ENCODE peak calls at places on chromosomes 5 and 9, in eight cellular contexts. Z, C, Y, F, A, T, X and Q are unnamed samples.

GRCh38 chr5:142145106-142145900 is 36.7 kb downstream of the NDFIP1 start:
- DNase-seq in Z (peak; percentile 62), C (peak; percentile 16), Y (peak; percentile 44), F (no peak), A (peak; percentile 66), T (no peak), X (peak; percentile 74), Q (peak; percentile 58)

GRCh38 chr5:178595145-178595544 is 5.0 kb upstream of the COL23A1 start:
- DNase-seq in Z (no peak), C (no peak), Y (no peak), F (no peak), A (no peak), T (no peak), X (no peak), Q (no peak)

GRCh38 chr5:79562351-79563246 is 48.7 kb upstream of the HOMER1 start:
- DNase-seq in Z (no peak), C (no peak), Y (no peak), F (no peak), A (no peak), T (no peak), X (no peak), Q (no peak)

GRCh38 chr9:35756743-35757526 is 2.9 kb upstream of the MSMP start:
- DNase-seq in Z (no peak), C (peak; percentile 73), Y (peak; percentile 62), F (peak; percentile 33), A (peak; percentile 74), T (peak; percentile 85), X (peak; percentile 76), Q (peak; percentile 95)

GRCh38 chr9:130707225-130707976 is 13.8 kb downstream of the EXOSC2 start:
- DNase-seq in Z (no peak), C (peak; percentile 44), Y (peak; percentile 63), F (no peak), A (peak; percentile 80), T (peak; percentile 63), X (peak; percentile 77), Q (peak; percentile 58)

GRCh38 chr5:154483654-154484392 is 5.8 kb upstream of the HAND1 start:
- DNase-seq in Z (no peak), C (no peak), Y (no peak), F (no peak), A (no peak), T (no peak), X (no peak), Q (no peak)

GRCh38 chr5:68053202-68053601 is 162.4 kb upstream of the PIK3R1 start:
- DNase-seq in Z (no peak), C (no peak), Y (no peak), F (no peak), A (no peak), T (no peak), X (no peak), Q (no peak)

GRCh38 chr5:74261906-74262305 is 378.6 kb downstream of the ENC1 start:
- DNase-seq in Z (no peak), C (no peak), Y (no peak), F (no peak), A (no peak), T (no peak), X (no peak), Q (no peak)

GRCh38 chr9:114910541-114910940 is 19.9 kb downstream of the TNFSF8 start:
- DNase-seq in Z (no peak), C (no peak), Y (no peak), F (no peak), A (no peak), T (no peak), X (no peak), Q (no peak)

GRCh38 chr5:175830586-175831300 is 40.6 kb upstream of the CPLX2 start:
- DNase-seq in Z (no peak), C (no peak), Y (no peak), F (no peak), A (no peak), T (no peak), X (no peak), Q (no peak)

GRCh38 chr9:16601991-16602390 is 268.5 kb downstream of the BNC2 start:
- DNase-seq in Z (no peak), C (no peak), Y (no peak), F (no peak), A (no peak), T (no peak), X (no peak), Q (no peak)

GRCh38 chr5:78505860-78506259 is 142.7 kb downstream of the LHFPL2 start:
- DNase-seq in Z (no peak), C (no peak), Y (no peak), F (no peak), A (no peak), T (no peak), X (no peak), Q (no peak)

GRCh38 chr5:78507531-78507930 is 141.0 kb downstream of the LHFPL2 start:
- DNase-seq in Z (no peak), C (no peak), Y (peak; percentile 12), F (no peak), A (no peak), T (no peak), X (no peak), Q (no peak)

GRCh38 chr5:78503958-78504357 is 143.5 kb downstream of the SCAMP1 start:
- DNase-seq in Z (no peak), C (no peak), Y (no peak), F (no peak), A (no peak), T (no peak), X (no peak), Q (no peak)

GRCh38 chr5:78506296-78507049 is 142.1 kb downstream of the LHFPL2 start:
- DNase-seq in Z (no peak), C (no peak), Y (no peak), F (no peak), A (no peak), T (no peak), X (no peak), Q (no peak)

DNA sequence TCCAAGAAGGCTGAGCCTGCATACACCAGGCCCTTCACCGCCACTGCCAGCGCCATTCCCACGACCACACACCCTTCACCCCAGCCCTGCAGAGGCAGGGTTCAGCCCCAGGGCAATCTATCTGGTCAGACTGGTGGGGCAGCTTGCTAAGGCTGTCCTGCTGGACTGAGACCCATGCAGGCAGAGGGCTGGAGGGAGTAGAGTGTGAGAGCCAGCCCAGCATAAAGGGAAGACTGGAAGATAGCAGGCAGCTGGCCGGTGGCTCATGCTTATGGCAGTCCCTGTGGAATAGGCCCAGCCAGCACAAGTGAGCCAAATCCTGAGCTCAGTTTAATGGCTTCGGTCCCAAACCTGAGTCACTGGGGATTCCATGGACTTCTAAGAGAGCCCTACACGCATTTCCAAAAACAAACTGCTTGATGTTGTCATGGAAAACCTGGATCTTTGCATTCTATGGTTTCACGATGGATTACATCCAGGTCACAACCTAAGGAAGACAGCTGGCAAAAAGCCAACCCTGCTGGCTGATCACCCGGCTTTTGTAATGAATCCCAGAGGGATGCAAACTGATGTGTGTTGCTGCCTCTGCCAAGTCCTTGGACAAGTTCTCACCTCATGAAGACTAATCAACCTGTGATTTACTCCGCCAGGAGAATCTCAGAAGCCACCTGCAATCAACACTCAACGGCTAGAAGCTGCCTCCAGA is 143.7 kb downstream of the LHFPL2 start:
- DNase-seq in Z (peak; percentile 86), C (peak; percentile 88), Y (no peak), F (no peak), A (peak; percentile 71), T (no peak), X (no peak), Q (peak; percentile 46)
- TF ChIP-seq POLR2A in Z (no peak), C (no peak), Y (no peak), F (no peak), A (no peak), T (no peak), X (no peak), Q (no peak)

DNA sequence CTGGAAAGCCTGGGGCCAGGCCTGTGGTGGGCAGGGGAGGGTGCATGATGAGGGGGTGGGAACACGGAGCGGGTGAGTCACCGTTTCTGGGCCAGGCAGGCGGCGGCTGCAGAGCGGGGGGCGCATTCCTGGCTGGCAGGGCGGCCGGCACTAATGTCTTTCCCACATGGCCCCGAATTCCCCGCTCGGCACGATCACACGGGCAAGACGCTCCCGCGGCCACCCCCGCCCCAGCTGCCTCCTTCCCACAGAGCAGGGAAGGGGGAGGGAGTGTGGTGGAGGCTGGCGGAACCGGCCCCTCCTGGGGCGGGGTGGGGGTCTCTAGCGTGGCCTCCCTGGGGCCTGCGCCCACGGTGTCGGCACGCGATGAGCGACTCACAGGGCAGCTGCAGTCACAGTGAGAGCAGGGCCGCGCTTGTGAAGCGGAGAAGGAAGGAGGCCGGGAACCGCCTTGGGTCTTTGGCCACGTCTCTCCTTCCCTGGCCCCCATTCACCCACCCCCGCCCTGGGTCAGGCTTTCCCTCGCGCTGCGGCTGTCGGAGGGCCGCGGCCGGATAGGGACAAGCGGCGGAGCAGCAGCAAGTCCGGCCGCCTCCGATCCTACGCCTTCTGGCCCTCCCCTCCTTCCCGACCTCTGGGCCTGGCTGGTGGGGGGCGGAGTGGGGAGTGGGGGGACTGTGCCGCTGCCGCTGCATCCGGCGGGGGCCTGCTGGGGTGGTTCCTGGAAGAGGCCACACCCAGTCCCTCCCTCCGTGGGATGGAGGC is 48.9 kb downstream of the CXXC5 start:
- DNase-seq in Z (peak; percentile 56), C (peak; percentile 82), Y (peak; percentile 70), F (no peak), A (peak; percentile 63), T (peak; percentile 67), X (peak; percentile 78), Q (peak; percentile 58)
- H3K4me3 ChIP-seq in Z (peak overlapping the region; percentile 10), C (peak overlapping the region; percentile 31), Y (peak overlapping the region; percentile 54), F (peak overlapping the region; percentile 29), A (peak overlapping the region; percentile 50), T (peak overlapping the region; percentile 44), X (peak overlapping the region; percentile 28), Q (peak overlapping the region; percentile 43)

DNA sequence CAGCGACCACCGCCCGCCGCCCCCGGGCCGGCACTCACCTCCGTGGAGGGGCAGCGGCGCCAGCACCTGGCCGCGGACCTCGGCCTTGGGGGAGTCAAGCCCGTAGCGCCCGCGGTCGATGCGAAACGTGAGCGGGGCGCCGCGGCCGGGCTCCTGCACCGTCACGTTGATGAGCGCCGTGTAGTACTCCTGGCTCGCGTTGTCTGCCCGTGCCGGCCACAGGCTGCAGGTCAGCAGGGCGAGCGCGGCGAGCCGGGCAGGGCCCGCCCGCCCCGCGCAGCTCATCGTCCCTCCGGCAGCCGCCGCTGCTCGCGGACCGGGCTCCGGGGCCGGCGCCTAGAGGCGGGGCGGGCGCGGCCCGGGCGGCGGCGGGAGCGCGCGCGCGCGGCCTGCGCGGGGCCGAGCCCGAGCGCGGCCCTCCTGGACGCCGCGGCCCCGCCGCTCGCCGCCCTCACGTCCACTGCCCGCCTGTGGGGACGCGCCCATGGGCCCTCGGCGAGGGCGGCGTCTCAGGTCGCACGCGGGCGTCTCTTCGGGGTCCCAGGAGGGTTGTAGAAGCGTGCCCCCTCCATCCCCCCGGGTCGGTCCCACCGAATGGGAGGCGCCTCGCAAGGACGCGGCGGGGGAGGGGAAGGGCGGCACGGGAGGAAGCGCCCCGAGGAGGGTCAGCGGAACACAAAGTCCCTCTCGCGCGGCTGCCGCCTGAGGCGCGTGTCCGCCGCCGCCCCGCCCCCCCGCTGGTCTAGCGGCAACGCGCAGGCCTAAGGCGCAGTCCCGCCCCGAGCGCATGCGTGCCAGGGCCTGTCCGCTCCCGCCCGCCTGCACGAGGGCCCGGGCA is at the start of gene RNF130:
- DNase-seq in Z (peak; percentile 87), C (peak; percentile 92), Y (peak; percentile 80), F (no peak), A (peak; percentile 95), T (peak; percentile 95), X (peak; percentile 93), Q (peak; percentile 96)
- TF ChIP-seq POLR2A in Z (no peak), C (peak; percentile 58), Y (peak; percentile 72), F (peak; percentile 67), A (no peak), T (peak; percentile 61), X (peak; percentile 75), Q (no peak)

DNA sequence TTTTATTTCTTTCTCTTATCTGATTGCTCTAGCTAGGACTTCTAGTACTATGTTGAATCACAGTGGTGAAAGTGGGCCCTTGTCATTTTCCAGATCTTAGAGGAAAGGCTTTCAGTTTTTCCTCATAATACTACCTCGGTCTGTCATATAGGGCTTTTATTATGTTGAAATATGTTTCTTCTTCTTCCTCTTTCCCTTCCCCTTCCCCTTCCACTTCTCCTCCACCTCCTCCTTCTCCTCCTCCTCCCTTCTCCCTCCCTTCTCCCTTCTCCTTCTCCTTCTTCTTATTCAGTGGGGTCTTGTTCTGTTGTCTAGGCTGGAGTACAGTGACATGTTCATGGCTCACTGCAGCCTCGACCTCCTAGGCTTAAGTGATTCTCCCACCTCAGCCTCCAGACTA is 9.2 kb upstream of the TERT start:
- DNase-seq in Z (no peak), C (no peak), Y (no peak), F (no peak), A (no peak), T (no peak), X (no peak), Q (no peak)
- H3K4me3 ChIP-seq in Z (no peak overlapping the region), C (no peak overlapping the region), Y (no peak overlapping the region), F (no peak overlapping the region), A (no peak overlapping the region), T (no peak overlapping the region), X (no peak overlapping the region), Q (no peak overlapping the region)